ENCODE peak calls at places on chromosomes 1 and 21, in four cellular contexts. One of them, this sample, is unnamed.

GRCh38 chr1:63968663-63969460 is 195.0 kb downstream of the ROR1 start:
- DNase-seq in HepG2: no peak
- DNase-seq in HCT116: no peak
- DNase-seq in K562: no peak
- DNase-seq in this sample: no peak

GRCh38 chr1:77316006-77316405 is 34.2 kb downstream of the AK5 start:
- DNase-seq in HCT116: no peak
- DNase-seq in K562: no peak
- DNase-seq in HepG2: no peak
- DNase-seq in this sample: no peak

GRCh38 chr1:178232949-178233348 is 139.0 kb downstream of the RASAL2 start:
- DNase-seq in K562: no peak
- DNase-seq in HCT116: no peak
- DNase-seq in HepG2: no peak
- DNase-seq in this sample: no peak

GRCh38 chr1:117599822-117600221 is 6.0 kb upstream of the TENT5C start:
- DNase-seq in HepG2: no peak
- DNase-seq in K562: peak; percentile 41
- DNase-seq in HCT116: no peak
- DNase-seq in this sample: no peak

GRCh38 chr1:19067187-19067911 is 110.9 kb upstream of the IFFO2 start:
- DNase-seq in K562: no peak
- DNase-seq in HCT116: no peak
- DNase-seq in HepG2: peak; percentile 82
- DNase-seq in this sample: no peak

GRCh38 chr1:205365945-205366463 is 9.3 kb upstream of the KLHDC8A start:
- DNase-seq in HCT116: no peak
- DNase-seq in K562: no peak
- DNase-seq in HepG2: peak; percentile 14
- DNase-seq in this sample: no peak

GRCh38 chr1:115771847-115772457 is 3.4 kb upstream of the CASQ2 start:
- DNase-seq in HepG2: peak; percentile 78
- DNase-seq in HCT116: peak; percentile 82
- DNase-seq in K562: peak; percentile 78
- DNase-seq in this sample: peak; percentile 48

GRCh38 chr21:41739936-41740335 is 26.9 kb downstream of the RIPK4 start:
- DNase-seq in K562: no peak
- DNase-seq in HCT116: no peak
- DNase-seq in HepG2: no peak
- DNase-seq in this sample: no peak

GRCh38 chr1:84896279-84896678 is 3.3 kb upstream of the LPAR3 start:
- DNase-seq in HepG2: no peak
- DNase-seq in HCT116: no peak
- DNase-seq in K562: no peak
- DNase-seq in this sample: no peak

GRCh38 chr1:10271869-10272268 is 61.5 kb downstream of the KIF1B start:
- DNase-seq in HCT116: no peak
- DNase-seq in HepG2: no peak
- DNase-seq in K562: no peak
- DNase-seq in this sample: no peak

GRCh38 chr1:185499986-185500626 is 183.1 kb upstream of the IVNS1ABP start:
- DNase-seq in HCT116: no peak
- DNase-seq in K562: no peak
- DNase-seq in HepG2: no peak
- DNase-seq in this sample: no peak

GRCh38 chr1:5333326-5333725 is 658.9 kb downstream of the NPHP4 start:
- DNase-seq in HCT116: no peak
- DNase-seq in K562: no peak
- DNase-seq in HepG2: no peak
- DNase-seq in this sample: no peak

GRCh38 chr1:147892731-147893214 is 9.8 kb upstream of the GJA8 start:
- DNase-seq in HepG2: peak; percentile 28
- DNase-seq in HCT116: peak; percentile 24
- DNase-seq in K562: peak; percentile 55
- DNase-seq in this sample: peak; percentile 31

GRCh38 chr1:45373573-45373972 is 33.3 kb upstream of the MUTYH start:
- DNase-seq in HepG2: no peak
- DNase-seq in K562: no peak
- DNase-seq in HCT116: no peak
- DNase-seq in this sample: no peak

GRCh38 chr1:173044656-173045055 is 6.1 kb downstream of the TNFSF18 start:
- DNase-seq in HepG2: no peak
- DNase-seq in K562: no peak
- DNase-seq in HCT116: no peak
- DNase-seq in this sample: no peak

GRCh38 chr1:173043253-173043652 is 7.5 kb downstream of the TNFSF18 start:
- DNase-seq in HepG2: peak; percentile 9
- DNase-seq in K562: no peak
- DNase-seq in HCT116: no peak
- DNase-seq in this sample: no peak

GRCh38 chr1:173042806-173043205 is 7.9 kb downstream of the TNFSF18 start:
- DNase-seq in HepG2: no peak
- DNase-seq in K562: no peak
- DNase-seq in HCT116: peak; percentile 69
- DNase-seq in this sample: no peak

GRCh38 chr1:173039621-173040020 is 11.1 kb downstream of the TNFSF18 start:
- DNase-seq in HepG2: no peak
- DNase-seq in K562: no peak
- DNase-seq in HCT116: no peak
- DNase-seq in this sample: no peak

DNA sequence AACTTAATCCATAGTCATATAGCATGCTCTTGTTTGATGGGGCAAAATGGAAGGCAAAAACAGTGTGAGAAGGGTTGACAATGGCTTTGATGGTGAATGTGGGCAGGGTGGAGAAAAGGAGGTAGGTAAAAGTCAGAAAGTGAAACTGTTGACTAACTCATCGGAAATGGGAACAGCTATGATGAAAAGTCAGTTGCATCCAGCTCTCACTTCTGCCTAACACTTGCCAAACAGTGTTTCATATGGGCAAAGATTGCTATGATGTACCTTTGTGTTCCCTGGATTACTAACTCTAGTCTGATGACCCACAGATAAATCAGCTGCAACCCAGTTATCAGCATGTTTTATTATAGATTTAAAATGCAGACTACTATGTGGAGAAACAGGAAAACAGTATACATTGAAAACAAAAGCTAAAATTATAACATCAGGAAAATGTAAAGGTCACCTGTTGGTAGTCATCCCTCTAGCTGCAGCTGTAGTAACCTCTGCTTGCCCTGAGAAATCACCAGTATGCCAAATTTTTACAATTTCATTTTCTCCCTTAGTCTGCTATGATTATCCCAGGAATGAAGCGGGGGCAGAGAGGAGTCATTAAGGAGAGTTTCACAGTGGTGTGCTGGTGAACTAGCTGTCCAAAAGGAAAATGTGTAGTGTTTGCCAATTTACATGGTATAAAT is 11.7 kb downstream of the TNFSF18 start:
- DNase-seq in K562: no peak
- DNase-seq in HepG2: no peak
- DNase-seq in HCT116: no peak
- DNase-seq in this sample: no peak
- TF ChIP-seq ATF3 in K562: no peak
- TF ChIP-seq ATF3 in HepG2: no peak
- TF ChIP-seq ATF3 in HCT116: no peak
- TF ChIP-seq ATF3 in this sample: no peak

DNA sequence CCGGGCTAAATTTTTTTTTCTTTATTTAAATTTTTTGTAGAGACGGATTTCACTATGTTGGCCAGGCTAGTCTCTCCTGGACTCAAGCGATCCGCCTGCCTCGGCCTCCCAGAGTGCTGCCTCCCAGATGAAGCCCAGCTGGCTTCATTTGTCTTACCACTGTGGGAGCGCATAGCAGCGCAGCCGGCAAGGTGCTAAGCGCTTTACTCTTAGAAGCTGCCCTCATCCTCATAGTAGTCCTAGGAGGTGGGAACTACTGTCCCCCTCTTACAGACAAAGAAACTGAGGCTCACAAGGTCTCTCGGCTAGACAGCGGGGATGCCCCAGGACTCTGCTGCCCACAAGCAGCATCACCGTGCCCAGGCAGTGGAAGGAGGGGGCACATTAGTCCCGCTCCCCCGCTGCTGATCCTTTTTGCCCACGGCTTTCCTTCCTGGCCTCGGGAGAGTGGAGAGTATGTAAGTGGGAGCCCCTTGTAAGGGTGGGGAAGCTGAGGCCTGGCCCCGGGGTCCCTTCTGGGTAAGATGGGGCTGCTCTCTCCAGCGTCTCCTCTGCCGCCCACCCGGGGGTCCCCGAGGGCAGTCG is 726 bp downstream of the TMEM54 start:
- DNase-seq in HepG2: no peak
- DNase-seq in HCT116: no peak
- DNase-seq in K562: no peak
- DNase-seq in this sample: no peak
- TF ChIP-seq ATF3 in HepG2: no peak
- TF ChIP-seq ATF3 in HCT116: no peak
- TF ChIP-seq ATF3 in K562: no peak
- TF ChIP-seq ATF3 in this sample: no peak

GRCh38 chr1:31868862-31869261 is 53.0 kb upstream of the SPOCD1 start:
- DNase-seq in HepG2: no peak
- DNase-seq in HCT116: no peak
- DNase-seq in K562: no peak
- DNase-seq in this sample: no peak
- TF ChIP-seq ATF3 in HepG2: no peak
- TF ChIP-seq ATF3 in HCT116: no peak
- TF ChIP-seq ATF3 in K562: no peak
- TF ChIP-seq ATF3 in this sample: no peak

GRCh38 chr1:200245492-200245891 is 164.3 kb downstream of the ZNF281 start:
- DNase-seq in HCT116: no peak
- DNase-seq in K562: peak; percentile 23
- DNase-seq in HepG2: no peak
- DNase-seq in this sample: no peak
- TF ChIP-seq ATF3 in HCT116: no peak
- TF ChIP-seq ATF3 in K562: no peak
- TF ChIP-seq ATF3 in HepG2: no peak
- TF ChIP-seq ATF3 in this sample: no peak

DNA sequence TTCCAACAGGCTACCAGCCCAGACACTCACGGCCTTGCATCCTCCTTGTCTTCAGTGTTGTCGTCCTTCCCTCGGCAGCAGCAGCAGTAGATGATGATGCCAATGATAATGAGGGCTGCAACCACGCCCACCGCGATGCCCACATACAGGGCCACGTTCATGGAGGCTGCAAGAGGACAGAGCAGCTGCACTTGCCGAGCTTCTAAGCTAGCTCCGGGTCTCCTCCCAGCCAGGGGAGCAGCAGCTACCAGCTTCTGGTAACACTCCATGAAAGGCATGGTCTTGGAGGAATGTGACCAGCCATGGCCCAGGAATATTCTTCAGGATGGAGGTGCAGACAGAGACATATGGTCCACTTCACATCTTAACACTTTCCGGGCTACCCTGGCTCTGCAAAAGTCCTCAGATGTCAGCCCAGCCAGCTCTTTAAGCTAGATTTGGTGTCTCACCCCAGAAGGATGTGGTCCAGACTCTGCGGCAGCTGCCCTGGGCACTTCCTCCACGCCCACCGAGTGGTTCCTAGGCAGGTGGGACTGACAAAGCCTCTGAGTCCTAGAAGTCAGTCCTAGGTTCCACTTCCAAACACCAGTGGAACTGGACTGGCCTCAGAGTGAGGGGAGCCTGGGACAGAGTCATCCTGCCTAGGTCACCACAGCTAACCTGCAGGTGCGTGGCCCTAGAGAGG is 35.1 kb downstream of the GPA33 start:
- DNase-seq in K562: no peak
- DNase-seq in HCT116: no peak
- DNase-seq in HepG2: no peak
- DNase-seq in this sample: no peak
- TF ChIP-seq ATF3 in K562: no peak
- TF ChIP-seq ATF3 in HCT116: no peak
- TF ChIP-seq ATF3 in HepG2: no peak
- TF ChIP-seq ATF3 in this sample: no peak

DNA sequence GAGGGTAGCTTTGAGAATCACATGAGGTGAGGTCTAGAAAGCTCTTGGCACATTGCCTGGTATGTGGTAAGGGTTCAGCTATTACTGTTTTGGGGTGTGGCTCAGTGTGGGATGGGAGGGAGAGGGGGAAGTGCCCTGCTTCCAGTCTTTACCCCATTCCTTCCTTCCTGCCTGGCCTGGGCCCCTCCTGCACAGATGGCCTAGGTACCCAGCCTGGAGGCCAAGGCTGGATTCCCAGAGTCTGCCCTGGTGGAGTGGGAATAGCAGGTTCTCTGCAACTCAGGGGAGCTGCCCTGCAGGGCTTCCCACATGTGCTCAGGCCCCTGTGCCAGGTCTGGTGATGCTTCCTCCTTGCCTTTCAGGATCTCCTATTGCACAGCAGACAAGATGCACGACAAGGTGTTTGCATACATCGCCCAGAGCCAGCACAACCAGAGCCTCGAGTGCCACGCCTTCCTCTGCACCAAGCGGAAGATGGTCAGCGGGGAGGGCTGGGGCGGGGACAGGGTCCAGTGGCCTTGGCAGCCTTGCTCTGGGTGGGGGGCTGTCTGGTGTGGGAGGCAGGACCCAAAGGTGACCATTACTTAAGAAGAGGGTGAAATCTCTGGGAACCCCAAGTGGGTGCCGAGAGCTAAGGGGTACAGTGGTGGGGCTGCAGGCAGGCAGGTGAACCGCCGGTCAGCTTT is 13.5 kb downstream of the LDLRAP1 start:
- DNase-seq in HCT116: no peak
- DNase-seq in HepG2: no peak
- DNase-seq in K562: no peak
- DNase-seq in this sample: no peak
- TF ChIP-seq ATF3 in HCT116: no peak
- TF ChIP-seq ATF3 in HepG2: no peak
- TF ChIP-seq ATF3 in K562: no peak
- TF ChIP-seq ATF3 in this sample: no peak

GRCh38 chr1:246608616-246609376 is 42.5 kb downstream of the CNST start:
- DNase-seq in K562: no peak
- DNase-seq in HepG2: peak; percentile 70
- DNase-seq in HCT116: peak; percentile 56
- DNase-seq in this sample: no peak
- TF ChIP-seq ATF3 in K562: peak; percentile 72
- TF ChIP-seq ATF3 in HepG2: no peak
- TF ChIP-seq ATF3 in HCT116: no peak
- TF ChIP-seq ATF3 in this sample: no peak

GRCh38 chr1:198577444-198577843 is 37.0 kb upstream of the ATP6V1G3 start:
- DNase-seq in HCT116: no peak
- DNase-seq in K562: no peak
- DNase-seq in HepG2: no peak
- DNase-seq in this sample: no peak
- TF ChIP-seq ATF3 in HCT116: no peak
- TF ChIP-seq ATF3 in K562: no peak
- TF ChIP-seq ATF3 in HepG2: no peak
- TF ChIP-seq ATF3 in this sample: no peak

This sample was measured in WTC11.